ENCODE peak calls at places on chromosome 14, in ten cellular contexts. U is foreskin keratinocyte; M is CD8-positive, alpha-beta T cell; D is A673; F is K562; X is heart right ventricle; Z is CD8-positive, alpha-beta memory T cell; L is SK-N-SH; K is mammary epithelial cell; Q is neural progenitor cell. C is an unnamed sample.

GRCh38 chr14:78863143-78863542 is 693.0 kb downstream of the NRXN3 start:
- DNase-seq in U (peak), M (no peak), D (peak), F (peak), X (no peak), Z (no peak), L (no peak), K (peak), Q (peak), C (no peak)

GRCh38 chr14:98169170-98169587 is 1102.8 kb downstream of the BCL11B start:
- DNase-seq in U (no peak), M (no peak), D (no peak), F (no peak), X (no peak), Z (no peak), L (no peak), K (no peak), Q (no peak), C (no peak)

GRCh38 chr14:37819155-37820015 is 224.0 kb downstream of the TTC6 start:
- DNase-seq in U (peak), M (no peak), D (no peak), F (no peak), X (no peak), Z (no peak), L (no peak), K (peak), Q (no peak), C (no peak)

GRCh38 chr14:51616724-51617409 is 34.8 kb upstream of the FRMD6 start:
- DNase-seq in U (peak), M (no peak), D (no peak), F (no peak), X (peak), Z (no peak), L (no peak), K (peak), Q (no peak), C (peak)

GRCh38 chr14:91614187-91614586 is 104.1 kb upstream of the PPP4R3A start:
- DNase-seq in U (no peak), M (no peak), D (no peak), F (peak), X (no peak), Z (no peak), L (no peak), K (peak), Q (no peak), C (no peak)

GRCh38 chr14:49940805-49941421 is 48.0 kb downstream of the ARF6 start:
- DNase-seq in U (no peak), M (no peak), D (peak), F (no peak), X (no peak), Z (peak), L (no peak), K (no peak), Q (no peak), C (no peak)

GRCh38 chr14:22634233-22634632 is 9.9 kb downstream of the OR6J1 start:
- DNase-seq in U (no peak), M (no peak), D (no peak), F (no peak), X (no peak), Z (no peak), L (no peak), K (no peak), Q (no peak), C (no peak)

GRCh38 chr14:84655014-84655413 is 874.9 kb upstream of the FLRT2 start:
- DNase-seq in U (no peak), M (no peak), D (no peak), F (no peak), X (no peak), Z (no peak), L (no peak), K (no peak), Q (no peak), C (no peak)

GRCh38 chr14:73457935-73458218 is 469 bp downstream of the NUMB start:
- DNase-seq in U (no peak), M (peak), D (no peak), F (no peak), X (peak), Z (no peak), L (peak), K (peak), Q (no peak), C (peak)

GRCh38 chr14:93894992-93895391 is 32.2 kb upstream of the FAM181A start:
- DNase-seq in U (no peak), M (no peak), D (peak), F (no peak), X (no peak), Z (no peak), L (peak), K (no peak), Q (peak), C (no peak)

GRCh38 chr14:32560213-32560857 is 231.2 kb downstream of the AKAP6 start:
- DNase-seq in U (peak), M (no peak), D (peak), F (peak), X (peak), Z (no peak), L (peak), K (peak), Q (peak), C (no peak)

GRCh38 chr14:101373690-101374295 is 187.5 kb upstream of the DIO3 start:
- DNase-seq in U (no peak), M (no peak), D (no peak), F (no peak), X (no peak), Z (no peak), L (no peak), K (no peak), Q (no peak), C (no peak)

GRCh38 chr14:58768977-58769376 is 131.2 kb downstream of the DACT1 start:
- DNase-seq in U (no peak), M (no peak), D (no peak), F (no peak), X (no peak), Z (no peak), L (no peak), K (no peak), Q (peak), C (no peak)

GRCh38 chr14:58772061-58772604 is 134.4 kb downstream of the DACT1 start:
- DNase-seq in U (no peak), M (no peak), D (no peak), F (no peak), X (no peak), Z (no peak), L (no peak), K (no peak), Q (no peak), C (no peak)

GRCh38 chr14:58770501-58770982 is 132.8 kb downstream of the DACT1 start:
- DNase-seq in U (no peak), M (no peak), D (no peak), F (no peak), X (no peak), Z (no peak), L (no peak), K (no peak), Q (no peak), C (no peak)

GRCh38 chr14:58771016-58771415 is 133.3 kb downstream of the DACT1 start:
- DNase-seq in U (no peak), M (no peak), D (no peak), F (no peak), X (no peak), Z (no peak), L (no peak), K (no peak), Q (no peak), C (no peak)

GRCh38 chr14:58769766-58770165 is 132.0 kb downstream of the DACT1 start:
- DNase-seq in U (no peak), M (no peak), D (no peak), F (no peak), X (no peak), Z (no peak), L (no peak), K (no peak), Q (no peak), C (no peak)
- H3K27ac ChIP-seq in U (no peak), M (no peak), D (no peak), F (no peak), X (no peak), Z (no peak), L (no peak), K (no peak), Q (no peak), C (no peak)

GRCh38 chr14:68307769-68308168 is 485.1 kb downstream of the ZFP36L1 start:
- DNase-seq in U (no peak), M (no peak), D (no peak), F (no peak), X (no peak), Z (no peak), L (no peak), K (no peak), Q (no peak), C (no peak)

GRCh38 chr14:68308695-68309094 is 484.2 kb downstream of the ZFP36L1 start:
- DNase-seq in U (no peak), M (no peak), D (no peak), F (no peak), X (no peak), Z (no peak), L (no peak), K (no peak), Q (no peak), C (no peak)

GRCh38 chr14:68305738-68306137 is 486.2 kb downstream of the RAD51B start:
- DNase-seq in U (no peak), M (no peak), D (no peak), F (no peak), X (no peak), Z (no peak), L (no peak), K (no peak), Q (no peak), C (no peak)

GRCh38 chr14:68306934-68307758 is 485.7 kb downstream of the ZFP36L1 start:
- DNase-seq in U (no peak), M (no peak), D (no peak), F (no peak), X (no peak), Z (no peak), L (no peak), K (no peak), Q (no peak), C (no peak)

DNA sequence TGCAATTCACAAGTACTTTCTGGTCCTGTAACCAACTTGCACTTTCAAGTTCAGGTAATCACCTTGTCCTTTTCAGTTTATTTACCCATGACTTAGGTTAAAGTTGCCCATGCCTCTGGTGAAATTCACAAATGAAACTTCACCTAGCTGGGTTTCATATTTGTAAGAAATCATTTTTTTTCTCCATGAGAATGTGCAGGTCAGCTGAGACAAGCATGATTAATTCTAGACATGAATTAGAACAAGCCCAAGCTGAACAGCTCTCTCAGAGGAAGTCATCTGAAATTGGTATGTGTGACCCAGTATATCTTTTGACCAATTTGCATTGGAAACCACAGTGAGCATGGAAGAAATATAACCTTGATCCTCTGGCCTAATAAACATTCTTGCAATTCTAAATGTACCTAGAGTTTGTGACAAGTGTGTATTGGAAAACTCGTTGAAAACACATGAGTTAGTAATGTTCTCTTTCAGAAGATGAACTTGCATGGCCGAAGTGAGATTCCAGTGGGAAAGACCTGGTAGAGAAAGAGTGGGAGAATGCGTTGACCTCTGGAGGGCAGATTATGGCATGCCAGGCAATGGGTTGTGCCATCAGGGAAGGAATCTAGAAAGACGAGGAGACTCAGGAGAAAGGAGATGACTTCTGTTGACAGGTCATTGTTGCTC is 486.5 kb downstream of the ZFP36L1 start:
- DNase-seq in U (no peak), M (no peak), D (no peak), F (no peak), X (no peak), Z (no peak), L (no peak), K (no peak), Q (no peak), C (no peak)
- H3K27ac ChIP-seq in U (no peak), M (no peak), D (no peak), F (no peak), X (no peak), Z (no peak), L (no peak), K (no peak), Q (no peak), C (peak)

GRCh38 chr14:76928301-76928700 is 100.2 kb downstream of the IRF2BPL start:
- DNase-seq in U (no peak), M (no peak), D (no peak), F (no peak), X (no peak), Z (no peak), L (no peak), K (no peak), Q (no peak), C (no peak)

GRCh38 chr14:76929927-76930326 is 98.6 kb downstream of the IRF2BPL start:
- DNase-seq in U (peak), M (peak), D (no peak), F (peak), X (no peak), Z (peak), L (no peak), K (peak), Q (no peak), C (no peak)

GRCh38 chr14:76933515-76933914 is 95.0 kb downstream of the IRF2BPL start:
- DNase-seq in U (no peak), M (no peak), D (no peak), F (no peak), X (no peak), Z (no peak), L (no peak), K (no peak), Q (no peak), C (no peak)

GRCh38 chr14:76931629-76932402 is 96.7 kb downstream of the IRF2BPL start:
- DNase-seq in U (no peak), M (no peak), D (no peak), F (no peak), X (no peak), Z (no peak), L (no peak), K (no peak), Q (no peak), C (no peak)

GRCh38 chr14:76930549-76930948 is 98.0 kb downstream of the IRF2BPL start:
- DNase-seq in U (no peak), M (no peak), D (no peak), F (no peak), X (no peak), Z (no peak), L (no peak), K (no peak), Q (no peak), C (no peak)
- H3K27ac ChIP-seq in U (peak), M (no peak), D (no peak), F (no peak), X (no peak), Z (no peak), L (no peak), K (no peak), Q (no peak), C (no peak)

DNA sequence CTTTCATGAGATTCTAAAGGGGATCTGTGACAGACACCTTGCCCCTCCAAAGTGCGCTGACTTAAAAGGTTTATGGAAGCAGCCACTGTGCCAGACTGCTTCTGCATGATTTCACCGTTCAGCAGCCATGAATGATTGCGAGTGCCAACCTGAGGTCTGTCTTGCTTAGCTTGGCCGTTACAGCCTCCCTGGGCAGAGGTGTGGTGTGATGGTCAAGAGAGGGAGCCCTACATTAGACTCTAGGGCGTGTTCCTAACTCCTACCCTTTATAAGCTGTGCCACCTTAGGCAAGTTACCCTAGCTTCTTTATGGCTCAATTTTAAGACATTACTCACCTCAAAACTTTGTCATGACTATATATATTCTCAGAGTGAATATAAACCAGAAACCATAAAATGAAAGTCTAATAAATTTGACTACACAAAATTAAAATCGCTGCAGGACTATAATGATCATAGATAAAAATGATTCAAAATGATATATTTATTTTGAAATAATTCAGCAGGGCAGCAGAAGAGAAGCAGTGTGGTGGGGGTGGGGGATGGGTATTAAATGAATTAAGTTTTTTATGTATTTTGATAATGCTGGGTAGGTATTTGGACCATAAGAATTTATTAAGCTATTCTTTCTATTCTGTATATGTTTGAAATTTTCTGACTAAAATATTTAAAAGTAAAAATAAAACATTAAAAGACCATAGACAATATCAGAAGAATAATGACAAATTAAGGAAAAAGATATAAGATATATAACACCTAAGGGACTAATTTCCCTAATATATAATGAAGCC is 47.7 kb upstream of the MBIP start:
- DNase-seq in U (no peak), M (no peak), D (no peak), F (no peak), X (no peak), Z (no peak), L (no peak), K (no peak), Q (no peak), C (no peak)
- H3K27ac ChIP-seq in U (no peak), M (no peak), D (no peak), F (no peak), X (no peak), Z (no peak), L (no peak), K (no peak), Q (no peak), C (no peak)

GRCh38 chr14:104581521-104581920 is 2.0 kb downstream of the C14orf180 start:
- DNase-seq in U (no peak), M (no peak), D (no peak), F (no peak), X (no peak), Z (no peak), L (no peak), K (no peak), Q (no peak), C (no peak)

GRCh38 chr14:104582649-104583048 is 3.1 kb downstream of the C14orf180 start:
- DNase-seq in U (no peak), M (no peak), D (no peak), F (peak), X (peak), Z (no peak), L (no peak), K (no peak), Q (no peak), C (peak)

GRCh38 chr14:104583424-104584114 is 4.0 kb downstream of the C14orf180 start:
- DNase-seq in U (no peak), M (no peak), D (no peak), F (no peak), X (no peak), Z (no peak), L (no peak), K (no peak), Q (no peak), C (no peak)

GRCh38 chr14:104580961-104581360 is 1.4 kb downstream of the C14orf180 start:
- DNase-seq in U (no peak), M (no peak), D (no peak), F (no peak), X (peak), Z (no peak), L (peak), K (peak), Q (no peak), C (no peak)

DNA sequence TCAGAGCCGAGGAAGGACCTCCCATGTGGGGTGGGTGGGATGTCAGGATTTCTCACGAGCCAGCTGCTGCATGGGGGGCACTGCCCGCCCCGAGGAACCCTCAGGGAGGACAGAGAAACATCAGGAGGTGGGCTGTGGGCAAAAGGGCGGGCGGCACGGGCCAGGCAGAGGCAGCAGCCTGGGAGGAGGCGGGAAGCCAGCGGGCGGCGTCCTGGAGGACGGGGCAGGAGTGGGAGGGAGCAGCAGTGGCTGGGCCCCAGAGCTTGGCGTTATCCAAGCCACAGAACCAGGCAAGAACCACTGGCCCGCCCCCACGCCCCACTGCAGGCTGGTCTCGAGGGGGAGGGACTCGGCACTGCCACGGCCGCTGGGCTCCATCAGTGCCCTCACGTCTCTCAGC is 2.4 kb downstream of the C14orf180 start:
- DNase-seq in U (no peak), M (no peak), D (no peak), F (peak), X (peak), Z (no peak), L (no peak), K (no peak), Q (no peak), C (no peak)
- H3K27ac ChIP-seq in U (no peak), M (no peak), D (no peak), F (no peak), X (peak), Z (peak), L (no peak), K (no peak), Q (no peak), C (no peak)